ENCODE peak calls at places on chromosomes 12 and 14, in seven cellular contexts. One of them, this sample, is unnamed.

GRCh38 chr14:103998027-103998426 is 55.7 kb upstream of the RD3L start:
- DNase-seq in RWPE1: no peak
- DNase-seq in NCI-H1092 treated with DMSO at 0.1 percent for 48 hours: no peak
- DNase-seq in KBM-7: no peak
- DNase-seq in keratinocyte: no peak
- DNase-seq in HEK293T: no peak
- DNase-seq in activated CD4-positive, alpha-beta T cell treated with anti-CD3 and anti-CD28 coated beads for 36 hours: no peak
- DNase-seq in this sample: no peak

GRCh38 chr14:104656014-104656714 is 33.3 kb upstream of the INF2 start:
- DNase-seq in RWPE1: no peak
- DNase-seq in NCI-H1092 treated with DMSO at 0.1 percent for 48 hours: no peak
- DNase-seq in KBM-7: no peak
- DNase-seq in keratinocyte: no peak
- DNase-seq in HEK293T: no peak
- DNase-seq in activated CD4-positive, alpha-beta T cell treated with anti-CD3 and anti-CD28 coated beads for 36 hours: no peak
- DNase-seq in this sample: no peak

GRCh38 chr12:68608191-68608590 is 2.5 kb upstream of the RAP1B start:
- DNase-seq in RWPE1: no peak
- DNase-seq in NCI-H1092 treated with DMSO at 0.1 percent for 48 hours: no peak
- DNase-seq in KBM-7: no peak
- DNase-seq in keratinocyte: no peak
- DNase-seq in HEK293T: no peak
- DNase-seq in activated CD4-positive, alpha-beta T cell treated with anti-CD3 and anti-CD28 coated beads for 36 hours: no peak
- DNase-seq in this sample: no peak

GRCh38 chr14:53368714-53369191 is 215.6 kb upstream of the DDHD1 start:
- DNase-seq in RWPE1: no peak
- DNase-seq in NCI-H1092 treated with DMSO at 0.1 percent for 48 hours: no peak
- DNase-seq in KBM-7: no peak
- DNase-seq in keratinocyte: no peak
- DNase-seq in HEK293T: no peak
- DNase-seq in activated CD4-positive, alpha-beta T cell treated with anti-CD3 and anti-CD28 coated beads for 36 hours: no peak
- DNase-seq in this sample: peak; percentile 4

GRCh38 chr12:56338643-56339422 is at the start of gene IL23A:
- DNase-seq in RWPE1: peak; percentile 65
- DNase-seq in NCI-H1092 treated with DMSO at 0.1 percent for 48 hours: no peak
- DNase-seq in KBM-7: no peak
- DNase-seq in keratinocyte: peak; percentile 90
- DNase-seq in HEK293T: no peak
- DNase-seq in activated CD4-positive, alpha-beta T cell treated with anti-CD3 and anti-CD28 coated beads for 36 hours: peak; percentile 94
- DNase-seq in this sample: no peak

GRCh38 chr12:31773223-31773750 is 44.5 kb upstream of the AMN1 start:
- DNase-seq in RWPE1: no peak
- DNase-seq in NCI-H1092 treated with DMSO at 0.1 percent for 48 hours: no peak
- DNase-seq in KBM-7: no peak
- DNase-seq in keratinocyte: no peak
- DNase-seq in HEK293T: no peak
- DNase-seq in activated CD4-positive, alpha-beta T cell treated with anti-CD3 and anti-CD28 coated beads for 36 hours: no peak
- DNase-seq in this sample: no peak

GRCh38 chr14:67815573-67816235 is 686 bp downstream of the ZFYVE26 start:
- DNase-seq in RWPE1: no peak
- DNase-seq in NCI-H1092 treated with DMSO at 0.1 percent for 48 hours: no peak
- DNase-seq in KBM-7: peak; percentile 40
- DNase-seq in keratinocyte: no peak
- DNase-seq in HEK293T: peak; percentile 13
- DNase-seq in activated CD4-positive, alpha-beta T cell treated with anti-CD3 and anti-CD28 coated beads for 36 hours: no peak
- DNase-seq in this sample: peak; percentile 68

GRCh38 chr14:96039633-96040311 is 610 bp downstream of the C14orf132 start:
- DNase-seq in RWPE1: no peak
- DNase-seq in NCI-H1092 treated with DMSO at 0.1 percent for 48 hours: peak; percentile 56
- DNase-seq in KBM-7: peak; percentile 48
- DNase-seq in keratinocyte: no peak
- DNase-seq in HEK293T: peak; percentile 27
- DNase-seq in activated CD4-positive, alpha-beta T cell treated with anti-CD3 and anti-CD28 coated beads for 36 hours: peak; percentile 50
- DNase-seq in this sample: no peak

GRCh38 chr12:116673713-116674112 is 64.2 kb downstream of the SPRING1 start:
- DNase-seq in RWPE1: no peak
- DNase-seq in NCI-H1092 treated with DMSO at 0.1 percent for 48 hours: no peak
- DNase-seq in KBM-7: peak; percentile 49
- DNase-seq in keratinocyte: no peak
- DNase-seq in HEK293T: no peak
- DNase-seq in activated CD4-positive, alpha-beta T cell treated with anti-CD3 and anti-CD28 coated beads for 36 hours: peak; percentile 27
- DNase-seq in this sample: no peak

GRCh38 chr12:109581856-109582255 is 8.3 kb downstream of the MVK start:
- DNase-seq in RWPE1: peak; percentile 97
- DNase-seq in NCI-H1092 treated with DMSO at 0.1 percent for 48 hours: no peak
- DNase-seq in KBM-7: no peak
- DNase-seq in keratinocyte: peak; percentile 26
- DNase-seq in HEK293T: no peak
- DNase-seq in activated CD4-positive, alpha-beta T cell treated with anti-CD3 and anti-CD28 coated beads for 36 hours: no peak
- DNase-seq in this sample: no peak

GRCh38 chr12:26863515-26863914 is 30.5 kb upstream of the ITPR2 start:
- DNase-seq in RWPE1: no peak
- DNase-seq in NCI-H1092 treated with DMSO at 0.1 percent for 48 hours: no peak
- DNase-seq in KBM-7: no peak
- DNase-seq in keratinocyte: no peak
- DNase-seq in HEK293T: no peak
- DNase-seq in activated CD4-positive, alpha-beta T cell treated with anti-CD3 and anti-CD28 coated beads for 36 hours: peak; percentile 34
- DNase-seq in this sample: peak; percentile 46

GRCh38 chr12:27048822-27049752 is 26.7 kb downstream of the MED21 start:
- DNase-seq in RWPE1: peak; percentile 55
- DNase-seq in NCI-H1092 treated with DMSO at 0.1 percent for 48 hours: no peak
- DNase-seq in KBM-7: no peak
- DNase-seq in keratinocyte: peak; percentile 35
- DNase-seq in HEK293T: no peak
- DNase-seq in activated CD4-positive, alpha-beta T cell treated with anti-CD3 and anti-CD28 coated beads for 36 hours: no peak
- DNase-seq in this sample: peak; percentile 66

This sample was measured in RKO.